ENCODE peak calls at places on chromosomes 12 and 14, in five cellular contexts. N is esophagus muscularis mucosa, P is esophagus squamous epithelium, B is mesothelial cell of epicardium, Z is astrocyte of the spinal cord. M is an unnamed sample.

GRCh38 chr14:70721542-70721941 is 79.8 kb downstream of the TTC9 start:
- DNase-seq in N (no peak), P (no peak), B (no peak), Z (no peak), M (no peak)

GRCh38 chr12:127191124-127191523 is 1075.8 kb upstream of the TMEM132C start:
- DNase-seq in N (no peak), P (no peak), B (no peak), Z (peak; percentile 44), M (no peak)

GRCh38 chr12:122849352-122850047 is 14.2 kb downstream of the HIP1R start:
- DNase-seq in N (no peak), P (no peak), B (no peak), Z (no peak), M (no peak)

GRCh38 chr12:52146822-52147366 is 44.9 kb downstream of the KRT80 start:
- DNase-seq in N (no peak), P (no peak), B (no peak), Z (no peak), M (no peak)

GRCh38 chr12:90024261-90024660 is 315.6 kb upstream of the ATP2B1 start:
- DNase-seq in N (no peak), P (no peak), B (no peak), Z (no peak), M (no peak)

GRCh38 chr12:26126340-26127284 is 1.8 kb upstream of the BHLHE41 start:
- DNase-seq in N (peak; percentile 95), P (peak; percentile 34), B (peak; percentile 81), Z (peak; percentile 83), M (peak; percentile 90)

GRCh38 chr14:76346391-76347160 is 29.4 kb upstream of the ESRRB start:
- DNase-seq in N (no peak), P (no peak), B (no peak), Z (no peak), M (no peak)

GRCh38 chr12:18224745-18225144 is 36.6 kb upstream of the PIK3C2G start:
- DNase-seq in N (no peak), P (no peak), B (no peak), Z (peak; percentile 60), M (no peak)

GRCh38 chr12:2998789-2999264 is 39.6 kb downstream of the TEAD4 start:
- DNase-seq in N (no peak), P (no peak), B (no peak), Z (peak; percentile 90), M (peak; percentile 90)

GRCh38 chr12:94110258-94110657 is 38.1 kb upstream of the PLXNC1 start:
- DNase-seq in N (no peak), P (no peak), B (no peak), Z (no peak), M (no peak)

DNA sequence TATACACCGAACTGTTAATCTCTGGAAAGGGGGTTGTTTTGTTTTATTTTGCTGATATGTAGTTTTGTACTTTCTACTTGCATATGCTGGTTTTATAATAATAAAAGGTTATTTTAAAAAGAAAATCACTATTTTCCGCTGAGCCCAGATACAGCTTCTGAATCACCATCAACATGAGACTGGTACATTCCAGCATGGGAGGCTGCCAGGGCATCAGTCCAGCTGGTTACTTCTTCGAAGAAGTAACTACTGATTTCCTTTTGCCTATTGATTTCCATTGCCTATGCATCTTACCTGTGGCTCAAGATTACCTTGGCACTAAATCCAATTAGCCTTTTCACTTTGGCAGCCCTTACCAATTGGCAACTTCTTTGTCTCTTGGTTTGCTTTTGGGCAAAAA is 11.7 kb upstream of the OSBPL8 start:
- DNase-seq in N (no peak), P (no peak), B (no peak), Z (peak; percentile 35), M (no peak)
- TF ChIP-seq CTCF in N (no peak), P (no peak), B (no peak), Z (no peak), M (no peak)

GRCh38 chr14:86654558-86655184 is 1124.7 kb downstream of the FLRT2 start:
- DNase-seq in N (no peak), P (no peak), B (peak; percentile 56), Z (peak; percentile 20), M (no peak)
- TF ChIP-seq CTCF in N (peak; percentile 15), P (no peak), B (peak; percentile 76), Z (peak; percentile 55), M (peak; percentile 61)

GRCh38 chr14:92596328-92596943 is 82.9 kb downstream of the RIN3 start:
- DNase-seq in N (no peak), P (no peak), B (no peak), Z (no peak), M (no peak)
- TF ChIP-seq CTCF in N (no peak), P (no peak), B (no peak), Z (peak; percentile 20), M (no peak)

DNA sequence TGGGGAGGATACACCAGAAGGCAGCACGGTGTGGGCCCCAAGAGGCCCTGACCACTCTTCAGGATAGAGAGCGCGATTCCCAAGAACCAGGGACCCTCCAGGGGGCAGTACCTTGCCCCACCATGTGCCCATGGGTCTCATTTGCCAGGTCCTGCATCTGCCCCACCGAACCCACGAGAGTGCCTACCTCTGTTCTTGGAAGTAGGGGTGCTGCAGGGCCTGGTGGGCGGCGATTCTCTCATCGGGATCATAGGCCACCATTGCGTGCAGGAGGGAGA is 72.7 kb downstream of the MOK start:
- DNase-seq in N (no peak), P (no peak), B (no peak), Z (no peak), M (no peak)
- TF ChIP-seq CTCF in N (no peak), P (no peak), B (no peak), Z (no peak), M (no peak)

GRCh38 chr14:63833728-63834127 is 19.1 kb upstream of the SYNE2 start:
- DNase-seq in N (no peak), P (no peak), B (no peak), Z (no peak), M (no peak)
- TF ChIP-seq CTCF in N (no peak), P (no peak), B (no peak), Z (no peak), M (peak; percentile 14)

GRCh38 chr14:102211240-102211639 is 71.5 kb downstream of the WDR20 start:
- DNase-seq in N (no peak), P (no peak), B (no peak), Z (no peak), M (no peak)

GRCh38 chr14:102207831-102208365 is 68.2 kb downstream of the WDR20 start:
- DNase-seq in N (no peak), P (no peak), B (no peak), Z (no peak), M (no peak)

GRCh38 chr14:102208741-102209140 is 69.0 kb downstream of the WDR20 start:
- DNase-seq in N (no peak), P (no peak), B (no peak), Z (no peak), M (no peak)

GRCh38 chr14:102210421-102211042 is 70.8 kb downstream of the WDR20 start:
- DNase-seq in N (no peak), P (no peak), B (no peak), Z (no peak), M (no peak)

DNA sequence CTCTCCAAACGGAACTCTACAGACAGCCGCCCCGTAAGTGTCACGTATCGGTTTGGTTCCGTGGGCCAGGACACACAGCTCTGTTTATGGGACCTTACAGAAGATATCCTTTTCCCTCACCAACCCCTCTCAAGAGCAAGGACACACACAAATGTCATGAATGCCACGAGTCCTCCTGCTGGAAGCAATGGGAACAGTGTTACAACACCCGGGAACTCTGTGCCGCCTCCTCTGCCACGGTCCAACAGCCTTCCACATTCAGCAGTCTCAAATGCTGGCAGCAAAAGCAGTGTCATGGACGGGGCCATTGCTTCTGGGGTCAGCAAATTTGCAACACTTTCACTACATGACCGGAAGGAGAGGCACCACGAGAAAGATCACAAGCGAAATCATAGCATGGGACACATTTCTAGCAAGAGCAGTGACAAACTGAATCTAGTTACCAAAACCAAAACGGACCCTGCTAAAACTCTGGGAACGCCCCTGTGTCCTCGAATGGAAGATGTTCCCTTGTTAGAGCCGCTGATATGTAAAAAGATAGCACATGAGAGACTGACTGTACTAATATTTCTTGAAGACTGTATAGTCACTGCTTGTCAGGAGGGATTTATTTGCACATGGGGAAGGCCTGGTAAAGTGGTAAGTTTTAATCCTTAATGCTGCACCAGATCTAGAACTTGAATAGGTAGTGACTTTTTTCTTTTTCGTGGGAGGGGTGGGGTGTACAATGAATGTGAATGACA is 69.7 kb downstream of the WDR20 start:
- DNase-seq in N (no peak), P (no peak), B (no peak), Z (no peak), M (no peak)
- TF ChIP-seq CTCF in N (peak; percentile 10), P (peak; percentile 29), B (no peak), Z (peak; percentile 37), M (peak; percentile 22)

GRCh38 chr12:67471810-67472209 is 176.7 kb upstream of the DYRK2 start:
- DNase-seq in N (no peak), P (no peak), B (no peak), Z (no peak), M (no peak)
- TF ChIP-seq CTCF in N (no peak), P (no peak), B (no peak), Z (no peak), M (no peak)

DNA sequence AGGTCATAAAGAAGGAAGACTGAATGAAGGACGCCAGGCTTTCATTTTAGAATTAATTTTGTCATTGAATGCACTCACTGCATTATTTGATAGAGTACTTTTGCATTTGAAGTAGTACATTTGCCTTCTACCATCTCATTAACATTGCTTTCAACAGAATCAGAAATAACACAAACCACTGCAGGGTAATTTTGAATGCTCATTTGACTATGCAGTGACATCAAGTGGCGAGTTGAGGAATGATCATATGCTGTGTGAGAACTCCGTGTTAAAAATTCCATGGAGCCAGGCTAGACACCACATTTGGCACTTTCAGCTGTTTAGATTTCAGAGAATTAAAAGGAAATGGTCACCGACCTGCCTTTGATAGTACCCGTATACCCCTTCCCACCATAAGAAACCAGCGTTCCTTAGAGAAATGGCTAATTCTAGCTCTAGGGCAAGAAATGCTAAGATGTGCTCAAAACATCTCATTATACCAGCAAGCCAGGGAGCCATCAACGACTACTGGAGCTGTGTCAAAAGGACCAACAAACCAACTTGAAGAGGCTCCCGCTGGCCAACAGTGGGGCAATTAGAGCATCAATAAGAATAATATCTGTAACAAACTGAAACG is 16.5 kb downstream of the HEBP1 start:
- DNase-seq in N (no peak), P (no peak), B (no peak), Z (peak; percentile 62), M (no peak)
- TF ChIP-seq CTCF in N (peak; percentile 67), P (peak; percentile 72), B (peak; percentile 46), Z (peak; percentile 65), M (peak; percentile 78)

DNA sequence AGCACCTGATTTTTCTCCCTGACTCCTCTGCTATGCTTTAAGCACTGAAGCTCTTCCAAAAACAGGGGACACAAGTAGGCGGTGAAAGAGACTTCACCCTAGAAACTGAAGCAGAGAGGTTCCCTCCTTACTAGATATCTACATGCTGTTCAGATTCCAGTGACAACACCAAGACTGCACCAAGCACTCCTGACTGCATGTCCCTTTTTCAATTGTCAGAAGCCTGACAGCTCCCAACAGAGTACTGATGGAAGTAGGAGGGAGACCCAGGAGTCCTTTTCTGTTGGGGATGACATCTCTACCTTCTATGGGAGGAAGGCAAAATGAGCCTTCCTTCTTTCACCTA is 10.4 kb downstream of the DCTN2 start:
- DNase-seq in N (no peak), P (no peak), B (no peak), Z (no peak), M (no peak)
- TF ChIP-seq CTCF in N (no peak), P (no peak), B (no peak), Z (no peak), M (no peak)